ENCODE peak calls at places on chromosomes 2 and 18, in eight cellular contexts. One of them, this sample, is unnamed.

GRCh38 chr2:74441690-74442482 is at the start of gene RTKN:
- DNase-seq in posterior cingulate gyrus: no peak
- DNase-seq in cardiac muscle cell: peak
- DNase-seq in spleen: peak
- DNase-seq in endothelial cell of umbilical vein: no peak
- DNase-seq in activated CD8-positive, alpha-beta memory T cell treated with anti-CD3 and anti-CD28 coated beads, Interleukin-2, amount 10 ng/mL, durations not matched to agents 7 days and 5 days: no peak
- DNase-seq in activated T-cell treated with anti-CD3 and anti-CD28 coated beads, Interleukin-2, amount 50 U/mL, for 4 hours: no peak
- DNase-seq in stimulated activated CD8-positive, alpha-beta memory T cell treated with anti-CD3 and anti-CD28 coated beads, Interleukin-15, amount 100 ng/mL, for 24 hours: no peak
- DNase-seq in this sample: peak

GRCh38 chr2:159925975-159926374 is 128.0 kb upstream of the CD302 start:
- DNase-seq in spleen: no peak
- DNase-seq in cardiac muscle cell: no peak
- DNase-seq in activated CD8-positive, alpha-beta memory T cell treated with anti-CD3 and anti-CD28 coated beads, Interleukin-2, amount 10 ng/mL, durations not matched to agents 7 days and 5 days: no peak
- DNase-seq in activated T-cell treated with anti-CD3 and anti-CD28 coated beads, Interleukin-2, amount 50 U/mL, for 4 hours: no peak
- DNase-seq in stimulated activated CD8-positive, alpha-beta memory T cell treated with anti-CD3 and anti-CD28 coated beads, Interleukin-15, amount 100 ng/mL, for 24 hours: no peak
- DNase-seq in posterior cingulate gyrus: no peak
- DNase-seq in endothelial cell of umbilical vein: no peak
- DNase-seq in this sample: no peak

GRCh38 chr18:74353169-74353775 is 37.6 kb downstream of the C18orf63 start:
- DNase-seq in endothelial cell of umbilical vein: peak
- DNase-seq in activated CD8-positive, alpha-beta memory T cell treated with anti-CD3 and anti-CD28 coated beads, Interleukin-2, amount 10 ng/mL, durations not matched to agents 7 days and 5 days: peak
- DNase-seq in stimulated activated CD8-positive, alpha-beta memory T cell treated with anti-CD3 and anti-CD28 coated beads, Interleukin-15, amount 100 ng/mL, for 24 hours: no peak
- DNase-seq in posterior cingulate gyrus: peak
- DNase-seq in activated T-cell treated with anti-CD3 and anti-CD28 coated beads, Interleukin-2, amount 50 U/mL, for 4 hours: peak
- DNase-seq in cardiac muscle cell: peak
- DNase-seq in spleen: no peak
- DNase-seq in this sample: peak

GRCh38 chr2:144975881-144976280 is 456.0 kb upstream of the ZEB2 start:
- DNase-seq in activated CD8-positive, alpha-beta memory T cell treated with anti-CD3 and anti-CD28 coated beads, Interleukin-2, amount 10 ng/mL, durations not matched to agents 7 days and 5 days: no peak
- DNase-seq in spleen: no peak
- DNase-seq in cardiac muscle cell: no peak
- DNase-seq in stimulated activated CD8-positive, alpha-beta memory T cell treated with anti-CD3 and anti-CD28 coated beads, Interleukin-15, amount 100 ng/mL, for 24 hours: no peak
- DNase-seq in activated T-cell treated with anti-CD3 and anti-CD28 coated beads, Interleukin-2, amount 50 U/mL, for 4 hours: no peak
- DNase-seq in posterior cingulate gyrus: no peak
- DNase-seq in endothelial cell of umbilical vein: no peak
- DNase-seq in this sample: no peak

GRCh38 chr2:20217041-20217970 is 7.6 kb downstream of the SDC1 start:
- DNase-seq in cardiac muscle cell: no peak
- DNase-seq in endothelial cell of umbilical vein: no peak
- DNase-seq in stimulated activated CD8-positive, alpha-beta memory T cell treated with anti-CD3 and anti-CD28 coated beads, Interleukin-15, amount 100 ng/mL, for 24 hours: no peak
- DNase-seq in posterior cingulate gyrus: no peak
- DNase-seq in activated T-cell treated with anti-CD3 and anti-CD28 coated beads, Interleukin-2, amount 50 U/mL, for 4 hours: no peak
- DNase-seq in activated CD8-positive, alpha-beta memory T cell treated with anti-CD3 and anti-CD28 coated beads, Interleukin-2, amount 10 ng/mL, durations not matched to agents 7 days and 5 days: no peak
- DNase-seq in spleen: peak
- DNase-seq in this sample: no peak

GRCh38 chr2:20381457-20381856 is 30.8 kb upstream of the PUM2 start:
- DNase-seq in stimulated activated CD8-positive, alpha-beta memory T cell treated with anti-CD3 and anti-CD28 coated beads, Interleukin-15, amount 100 ng/mL, for 24 hours: no peak
- DNase-seq in activated T-cell treated with anti-CD3 and anti-CD28 coated beads, Interleukin-2, amount 50 U/mL, for 4 hours: no peak
- DNase-seq in spleen: no peak
- DNase-seq in activated CD8-positive, alpha-beta memory T cell treated with anti-CD3 and anti-CD28 coated beads, Interleukin-2, amount 10 ng/mL, durations not matched to agents 7 days and 5 days: no peak
- DNase-seq in posterior cingulate gyrus: no peak
- DNase-seq in endothelial cell of umbilical vein: peak
- DNase-seq in cardiac muscle cell: peak
- DNase-seq in this sample: no peak

GRCh38 chr2:161237397-161238263 is 70.6 kb upstream of the PSMD14 start:
- DNase-seq in posterior cingulate gyrus: peak
- DNase-seq in spleen: peak
- DNase-seq in endothelial cell of umbilical vein: peak
- DNase-seq in stimulated activated CD8-positive, alpha-beta memory T cell treated with anti-CD3 and anti-CD28 coated beads, Interleukin-15, amount 100 ng/mL, for 24 hours: no peak
- DNase-seq in cardiac muscle cell: peak
- DNase-seq in activated CD8-positive, alpha-beta memory T cell treated with anti-CD3 and anti-CD28 coated beads, Interleukin-2, amount 10 ng/mL, durations not matched to agents 7 days and 5 days: peak
- DNase-seq in activated T-cell treated with anti-CD3 and anti-CD28 coated beads, Interleukin-2, amount 50 U/mL, for 4 hours: peak
- DNase-seq in this sample: peak

GRCh38 chr2:176565641-176566323 is 296.5 kb downstream of the MTX2 start:
- DNase-seq in cardiac muscle cell: no peak
- DNase-seq in endothelial cell of umbilical vein: peak
- DNase-seq in spleen: peak
- DNase-seq in posterior cingulate gyrus: no peak
- DNase-seq in activated T-cell treated with anti-CD3 and anti-CD28 coated beads, Interleukin-2, amount 50 U/mL, for 4 hours: no peak
- DNase-seq in stimulated activated CD8-positive, alpha-beta memory T cell treated with anti-CD3 and anti-CD28 coated beads, Interleukin-15, amount 100 ng/mL, for 24 hours: no peak
- DNase-seq in activated CD8-positive, alpha-beta memory T cell treated with anti-CD3 and anti-CD28 coated beads, Interleukin-2, amount 10 ng/mL, durations not matched to agents 7 days and 5 days: no peak
- DNase-seq in this sample: no peak

GRCh38 chr18:57728941-57729511 is 74.1 kb downstream of the ATP8B1 start:
- DNase-seq in posterior cingulate gyrus: no peak
- DNase-seq in activated CD8-positive, alpha-beta memory T cell treated with anti-CD3 and anti-CD28 coated beads, Interleukin-2, amount 10 ng/mL, durations not matched to agents 7 days and 5 days: no peak
- DNase-seq in stimulated activated CD8-positive, alpha-beta memory T cell treated with anti-CD3 and anti-CD28 coated beads, Interleukin-15, amount 100 ng/mL, for 24 hours: no peak
- DNase-seq in activated T-cell treated with anti-CD3 and anti-CD28 coated beads, Interleukin-2, amount 50 U/mL, for 4 hours: no peak
- DNase-seq in cardiac muscle cell: no peak
- DNase-seq in endothelial cell of umbilical vein: peak
- DNase-seq in spleen: no peak
- DNase-seq in this sample: no peak

GRCh38 chr18:62182220-62182619 is 4.6 kb downstream of the PIGN start:
- DNase-seq in activated CD8-positive, alpha-beta memory T cell treated with anti-CD3 and anti-CD28 coated beads, Interleukin-2, amount 10 ng/mL, durations not matched to agents 7 days and 5 days: no peak
- DNase-seq in activated T-cell treated with anti-CD3 and anti-CD28 coated beads, Interleukin-2, amount 50 U/mL, for 4 hours: no peak
- DNase-seq in endothelial cell of umbilical vein: no peak
- DNase-seq in spleen: no peak
- DNase-seq in cardiac muscle cell: no peak
- DNase-seq in stimulated activated CD8-positive, alpha-beta memory T cell treated with anti-CD3 and anti-CD28 coated beads, Interleukin-15, amount 100 ng/mL, for 24 hours: no peak
- DNase-seq in posterior cingulate gyrus: no peak
- DNase-seq in this sample: no peak

GRCh38 chr2:38315707-38316333 is 61.3 kb downstream of the ATL2 start:
- DNase-seq in posterior cingulate gyrus: no peak
- DNase-seq in endothelial cell of umbilical vein: peak
- DNase-seq in cardiac muscle cell: peak
- DNase-seq in stimulated activated CD8-positive, alpha-beta memory T cell treated with anti-CD3 and anti-CD28 coated beads, Interleukin-15, amount 100 ng/mL, for 24 hours: no peak
- DNase-seq in activated T-cell treated with anti-CD3 and anti-CD28 coated beads, Interleukin-2, amount 50 U/mL, for 4 hours: no peak
- DNase-seq in spleen: no peak
- DNase-seq in activated CD8-positive, alpha-beta memory T cell treated with anti-CD3 and anti-CD28 coated beads, Interleukin-2, amount 10 ng/mL, durations not matched to agents 7 days and 5 days: no peak
- DNase-seq in this sample: no peak

GRCh38 chr18:13279181-13280065 is 60.9 kb downstream of the LDLRAD4 start:
- DNase-seq in stimulated activated CD8-positive, alpha-beta memory T cell treated with anti-CD3 and anti-CD28 coated beads, Interleukin-15, amount 100 ng/mL, for 24 hours: no peak
- DNase-seq in posterior cingulate gyrus: no peak
- DNase-seq in endothelial cell of umbilical vein: no peak
- DNase-seq in cardiac muscle cell: no peak
- DNase-seq in spleen: no peak
- DNase-seq in activated CD8-positive, alpha-beta memory T cell treated with anti-CD3 and anti-CD28 coated beads, Interleukin-2, amount 10 ng/mL, durations not matched to agents 7 days and 5 days: no peak
- DNase-seq in activated T-cell treated with anti-CD3 and anti-CD28 coated beads, Interleukin-2, amount 50 U/mL, for 4 hours: peak
- DNase-seq in this sample: peak

GRCh38 chr18:51531496-51531895 is 334.0 kb upstream of the MEX3C start:
- DNase-seq in activated T-cell treated with anti-CD3 and anti-CD28 coated beads, Interleukin-2, amount 50 U/mL, for 4 hours: no peak
- DNase-seq in stimulated activated CD8-positive, alpha-beta memory T cell treated with anti-CD3 and anti-CD28 coated beads, Interleukin-15, amount 100 ng/mL, for 24 hours: no peak
- DNase-seq in cardiac muscle cell: no peak
- DNase-seq in endothelial cell of umbilical vein: no peak
- DNase-seq in posterior cingulate gyrus: no peak
- DNase-seq in activated CD8-positive, alpha-beta memory T cell treated with anti-CD3 and anti-CD28 coated beads, Interleukin-2, amount 10 ng/mL, durations not matched to agents 7 days and 5 days: no peak
- DNase-seq in spleen: no peak
- DNase-seq in this sample: no peak

GRCh38 chr18:24402209-24402785 is 4.7 kb upstream of the OSBPL1A start:
- DNase-seq in spleen: no peak
- DNase-seq in cardiac muscle cell: no peak
- DNase-seq in activated CD8-positive, alpha-beta memory T cell treated with anti-CD3 and anti-CD28 coated beads, Interleukin-2, amount 10 ng/mL, durations not matched to agents 7 days and 5 days: no peak
- DNase-seq in posterior cingulate gyrus: no peak
- DNase-seq in activated T-cell treated with anti-CD3 and anti-CD28 coated beads, Interleukin-2, amount 50 U/mL, for 4 hours: no peak
- DNase-seq in endothelial cell of umbilical vein: no peak
- DNase-seq in stimulated activated CD8-positive, alpha-beta memory T cell treated with anti-CD3 and anti-CD28 coated beads, Interleukin-15, amount 100 ng/mL, for 24 hours: no peak
- DNase-seq in this sample: no peak

GRCh38 chr2:190267302-190267701 is 52.3 kb downstream of the HIBCH start:
- DNase-seq in stimulated activated CD8-positive, alpha-beta memory T cell treated with anti-CD3 and anti-CD28 coated beads, Interleukin-15, amount 100 ng/mL, for 24 hours: no peak
- DNase-seq in activated T-cell treated with anti-CD3 and anti-CD28 coated beads, Interleukin-2, amount 50 U/mL, for 4 hours: no peak
- DNase-seq in activated CD8-positive, alpha-beta memory T cell treated with anti-CD3 and anti-CD28 coated beads, Interleukin-2, amount 10 ng/mL, durations not matched to agents 7 days and 5 days: no peak
- DNase-seq in spleen: no peak
- DNase-seq in cardiac muscle cell: no peak
- DNase-seq in posterior cingulate gyrus: no peak
- DNase-seq in endothelial cell of umbilical vein: peak
- DNase-seq in this sample: no peak

GRCh38 chr2:174263989-174264388 is 15.7 kb upstream of the OLA1 start:
- DNase-seq in cardiac muscle cell: no peak
- DNase-seq in activated CD8-positive, alpha-beta memory T cell treated with anti-CD3 and anti-CD28 coated beads, Interleukin-2, amount 10 ng/mL, durations not matched to agents 7 days and 5 days: no peak
- DNase-seq in activated T-cell treated with anti-CD3 and anti-CD28 coated beads, Interleukin-2, amount 50 U/mL, for 4 hours: no peak
- DNase-seq in stimulated activated CD8-positive, alpha-beta memory T cell treated with anti-CD3 and anti-CD28 coated beads, Interleukin-15, amount 100 ng/mL, for 24 hours: no peak
- DNase-seq in endothelial cell of umbilical vein: peak
- DNase-seq in spleen: no peak
- DNase-seq in posterior cingulate gyrus: no peak
- DNase-seq in this sample: no peak

GRCh38 chr2:219452361-219453317 is 18.0 kb downstream of the SPEG start:
- DNase-seq in endothelial cell of umbilical vein: no peak
- DNase-seq in activated CD8-positive, alpha-beta memory T cell treated with anti-CD3 and anti-CD28 coated beads, Interleukin-2, amount 10 ng/mL, durations not matched to agents 7 days and 5 days: no peak
- DNase-seq in cardiac muscle cell: no peak
- DNase-seq in activated T-cell treated with anti-CD3 and anti-CD28 coated beads, Interleukin-2, amount 50 U/mL, for 4 hours: no peak
- DNase-seq in posterior cingulate gyrus: no peak
- DNase-seq in stimulated activated CD8-positive, alpha-beta memory T cell treated with anti-CD3 and anti-CD28 coated beads, Interleukin-15, amount 100 ng/mL, for 24 hours: no peak
- DNase-seq in spleen: no peak
- DNase-seq in this sample: no peak

GRCh38 chr2:203626952-203627681 is 79.3 kb upstream of the CD28 start:
- DNase-seq in activated T-cell treated with anti-CD3 and anti-CD28 coated beads, Interleukin-2, amount 50 U/mL, for 4 hours: no peak
- DNase-seq in activated CD8-positive, alpha-beta memory T cell treated with anti-CD3 and anti-CD28 coated beads, Interleukin-2, amount 10 ng/mL, durations not matched to agents 7 days and 5 days: no peak
- DNase-seq in posterior cingulate gyrus: no peak
- DNase-seq in cardiac muscle cell: no peak
- DNase-seq in endothelial cell of umbilical vein: no peak
- DNase-seq in spleen: no peak
- DNase-seq in stimulated activated CD8-positive, alpha-beta memory T cell treated with anti-CD3 and anti-CD28 coated beads, Interleukin-15, amount 100 ng/mL, for 24 hours: no peak
- DNase-seq in this sample: no peak

GRCh38 chr18:11500153-11501122 is 109.0 kb upstream of the SLC35G4 start:
- DNase-seq in stimulated activated CD8-positive, alpha-beta memory T cell treated with anti-CD3 and anti-CD28 coated beads, Interleukin-15, amount 100 ng/mL, for 24 hours: no peak
- DNase-seq in activated T-cell treated with anti-CD3 and anti-CD28 coated beads, Interleukin-2, amount 50 U/mL, for 4 hours: no peak
- DNase-seq in endothelial cell of umbilical vein: peak
- DNase-seq in spleen: no peak
- DNase-seq in activated CD8-positive, alpha-beta memory T cell treated with anti-CD3 and anti-CD28 coated beads, Interleukin-2, amount 10 ng/mL, durations not matched to agents 7 days and 5 days: no peak
- DNase-seq in cardiac muscle cell: no peak
- DNase-seq in posterior cingulate gyrus: no peak
- DNase-seq in this sample: no peak

GRCh38 chr2:3091696-3092095 is 285.9 kb downstream of the EIPR1 start:
- DNase-seq in posterior cingulate gyrus: no peak
- DNase-seq in stimulated activated CD8-positive, alpha-beta memory T cell treated with anti-CD3 and anti-CD28 coated beads, Interleukin-15, amount 100 ng/mL, for 24 hours: no peak
- DNase-seq in activated T-cell treated with anti-CD3 and anti-CD28 coated beads, Interleukin-2, amount 50 U/mL, for 4 hours: no peak
- DNase-seq in cardiac muscle cell: no peak
- DNase-seq in endothelial cell of umbilical vein: no peak
- DNase-seq in activated CD8-positive, alpha-beta memory T cell treated with anti-CD3 and anti-CD28 coated beads, Interleukin-2, amount 10 ng/mL, durations not matched to agents 7 days and 5 days: no peak
- DNase-seq in spleen: no peak
- DNase-seq in this sample: no peak

GRCh38 chr2:9071032-9071431 is 67.5 kb upstream of the MBOAT2 start:
- DNase-seq in cardiac muscle cell: no peak
- DNase-seq in posterior cingulate gyrus: no peak
- DNase-seq in activated T-cell treated with anti-CD3 and anti-CD28 coated beads, Interleukin-2, amount 50 U/mL, for 4 hours: no peak
- DNase-seq in spleen: no peak
- DNase-seq in endothelial cell of umbilical vein: peak
- DNase-seq in activated CD8-positive, alpha-beta memory T cell treated with anti-CD3 and anti-CD28 coated beads, Interleukin-2, amount 10 ng/mL, durations not matched to agents 7 days and 5 days: no peak
- DNase-seq in stimulated activated CD8-positive, alpha-beta memory T cell treated with anti-CD3 and anti-CD28 coated beads, Interleukin-15, amount 100 ng/mL, for 24 hours: no peak
- DNase-seq in this sample: no peak

GRCh38 chr2:202410092-202410491 is 34.0 kb downstream of the BMPR2 start:
- DNase-seq in posterior cingulate gyrus: no peak
- DNase-seq in stimulated activated CD8-positive, alpha-beta memory T cell treated with anti-CD3 and anti-CD28 coated beads, Interleukin-15, amount 100 ng/mL, for 24 hours: no peak
- DNase-seq in activated T-cell treated with anti-CD3 and anti-CD28 coated beads, Interleukin-2, amount 50 U/mL, for 4 hours: no peak
- DNase-seq in endothelial cell of umbilical vein: no peak
- DNase-seq in activated CD8-positive, alpha-beta memory T cell treated with anti-CD3 and anti-CD28 coated beads, Interleukin-2, amount 10 ng/mL, durations not matched to agents 7 days and 5 days: no peak
- DNase-seq in cardiac muscle cell: no peak
- DNase-seq in spleen: no peak
- DNase-seq in this sample: no peak

GRCh38 chr2:233312874-233313273 is 5.3 kb downstream of the SAG start:
- DNase-seq in stimulated activated CD8-positive, alpha-beta memory T cell treated with anti-CD3 and anti-CD28 coated beads, Interleukin-15, amount 100 ng/mL, for 24 hours: no peak
- DNase-seq in endothelial cell of umbilical vein: no peak
- DNase-seq in cardiac muscle cell: no peak
- DNase-seq in activated T-cell treated with anti-CD3 and anti-CD28 coated beads, Interleukin-2, amount 50 U/mL, for 4 hours: no peak
- DNase-seq in spleen: no peak
- DNase-seq in activated CD8-positive, alpha-beta memory T cell treated with anti-CD3 and anti-CD28 coated beads, Interleukin-2, amount 10 ng/mL, durations not matched to agents 7 days and 5 days: no peak
- DNase-seq in posterior cingulate gyrus: no peak
- DNase-seq in this sample: no peak

This sample was measured in sciatic nerve.